ENCODE peak calls at places on chromosome 19, in four cellular contexts. T is anterior cingulate cortex, W is erythroblast, F is renal cortical epithelial cell. C is an unnamed sample.

GRCh38 chr19:1247747-1248453 is 483 bp upstream of the MIDN start:
- DNase-seq in W (peak), T (no peak), F (peak), C (peak)

GRCh38 chr19:54653181-54653809 is 9.5 kb upstream of the LILRB4 start:
- DNase-seq in T (no peak), W (peak), F (no peak), C (no peak)

GRCh38 chr19:31220540-31220939 is 128.7 kb downstream of the TSHZ3 start:
- DNase-seq in W (peak), T (no peak), F (no peak), C (no peak)

GRCh38 chr19:36115453-36116343 is at the start of gene TBCB:
- DNase-seq in T (no peak), F (no peak), W (no peak), C (peak)

GRCh38 chr19:49888478-49888901 is 8.2 kb downstream of the IL4I1 start:
- DNase-seq in T (no peak), F (no peak), W (no peak), C (no peak)

GRCh38 chr19:39843919-39844793 is 2.0 kb downstream of the FBL start:
- DNase-seq in W (peak), T (no peak), F (peak), C (no peak)

GRCh38 chr19:1283207-1283916 is 2.3 kb upstream of the EFNA2 start:
- DNase-seq in W (no peak), F (no peak), T (no peak), C (no peak)

GRCh38 chr19:43618921-43619261 is 538 bp downstream of the ZNF428 start:
- DNase-seq in W (peak), T (peak), F (no peak), C (peak)

GRCh38 chr19:48551437-48552302 is at the start of gene SULT2B1:
- DNase-seq in T (no peak), W (no peak), F (no peak), C (no peak)

GRCh38 chr19:7348587-7349230 is at the start of gene ARHGEF18:
- DNase-seq in T (no peak), F (no peak), W (no peak), C (peak)

GRCh38 chr19:13727798-13728197 is 36.5 kb upstream of the MRI1 start:
- DNase-seq in F (no peak), W (peak), T (no peak), C (no peak)

GRCh38 chr19:32363175-32363574 is 17.8 kb downstream of the ZNF507 start:
- DNase-seq in F (peak), T (no peak), W (no peak), C (no peak)

GRCh38 chr19:19537321-19538048 is 580 bp upstream of the CILP2 start:
- DNase-seq in T (no peak), W (no peak), F (no peak), C (no peak)

GRCh38 chr19:23346696-23347095 is 48.6 kb downstream of the ZNF91 start:
- DNase-seq in F (no peak), W (no peak), T (no peak), C (no peak)

GRCh38 chr19:41626877-41627276 is at the start of gene CEACAM4:
- DNase-seq in T (no peak), W (no peak), F (no peak), C (no peak)

GRCh38 chr19:29714371-29714952 is 599 bp downstream of the C19orf12 start:
- DNase-seq in F (no peak), T (no peak), W (peak), C (no peak)

GRCh38 chr19:29651622-29652394 is 13.5 kb upstream of the PLEKHF1 start:
- DNase-seq in F (no peak), T (no peak), W (no peak), C (no peak)

GRCh38 chr19:15702590-15702930 is 25.3 kb upstream of the OR10H2 start:
- DNase-seq in F (peak), T (no peak), W (peak), C (peak)

GRCh38 chr19:41303941-41304340 is 6.0 kb upstream of the CCDC97 start:
- DNase-seq in F (no peak), W (no peak), T (no peak), C (no peak)

GRCh38 chr19:14004619-14005380 is 1.3 kb downstream of the RFX1 start:
- DNase-seq in T (peak), W (peak), F (peak), C (peak)

GRCh38 chr19:38402967-38403674 is at the start of gene FAM98C:
- DNase-seq in F (peak), T (peak), W (peak), C (peak)

GRCh38 chr19:52351512-52351911 is 15.5 kb downstream of the ZNF610 start:
- DNase-seq in F (no peak), W (no peak), T (no peak), C (no peak)

GRCh38 chr19:45716314-45717130 is 14.2 kb downstream of the FBXO46 start:
- DNase-seq in F (peak), T (no peak), W (peak), C (no peak)

GRCh38 chr19:57888494-57889231 is at the start of gene ZNF814:
- DNase-seq in F (peak), W (peak), T (peak), C (peak)